ENCODE peak calls at places on chromosomes 11 and 22, in five cellular contexts. One of them, this sample, is unnamed.
A peak's percentile ranks its signal among the peaks of the same experiment; 100 is the strongest.

GRCh38 chr22:33625959-33626358 is 294.3 kb downstream of the LARGE1 start:
- DNase-seq in SK-N-SH: no peak
- DNase-seq in K562: no peak
- DNase-seq in GM12878: no peak
- DNase-seq in A549: no peak
- DNase-seq in this sample: no peak

GRCh38 chr11:69030324-69030723 is 17.3 kb upstream of the MRGPRF start:
- DNase-seq in A549: no peak
- DNase-seq in GM12878: no peak
- DNase-seq in SK-N-SH: no peak
- DNase-seq in K562: no peak
- DNase-seq in this sample: no peak

GRCh38 chr11:12098601-12099000 is 11.8 kb upstream of the MICAL2 start:
- DNase-seq in K562: no peak
- DNase-seq in GM12878: no peak
- DNase-seq in SK-N-SH: no peak
- DNase-seq in A549: no peak
- DNase-seq in this sample: no peak

GRCh38 chr22:47333625-47334024 is 571.2 kb downstream of the TBC1D22A start:
- DNase-seq in SK-N-SH: no peak
- DNase-seq in K562: no peak
- DNase-seq in A549: no peak
- DNase-seq in GM12878: no peak
- DNase-seq in this sample: peak; percentile 71

GRCh38 chr11:113289341-113290187 is 24.8 kb upstream of the TTC12 start:
- DNase-seq in SK-N-SH: peak; percentile 83
- DNase-seq in A549: peak; percentile 61
- DNase-seq in K562: peak; percentile 71
- DNase-seq in GM12878: peak; percentile 33
- DNase-seq in this sample: peak; percentile 38

GRCh38 chr11:83979593-83979992 is 693.4 kb upstream of the CCDC90B start:
- DNase-seq in GM12878: no peak
- DNase-seq in SK-N-SH: no peak
- DNase-seq in A549: no peak
- DNase-seq in K562: no peak
- DNase-seq in this sample: no peak

GRCh38 chr11:30333405-30333804 is 10.5 kb downstream of the ARL14EP start:
- DNase-seq in SK-N-SH: peak; percentile 9
- DNase-seq in A549: no peak
- DNase-seq in GM12878: no peak
- DNase-seq in K562: peak; percentile 18
- DNase-seq in this sample: no peak

GRCh38 chr11:61054513-61054912 is 47.8 kb upstream of the CD5 start:
- DNase-seq in K562: no peak
- DNase-seq in GM12878: no peak
- DNase-seq in A549: no peak
- DNase-seq in SK-N-SH: no peak
- DNase-seq in this sample: no peak

GRCh38 chr22:48779661-48780596 is 1047.7 kb downstream of the BRD1 start:
- DNase-seq in GM12878: no peak
- DNase-seq in A549: no peak
- DNase-seq in SK-N-SH: no peak
- DNase-seq in K562: no peak
- DNase-seq in this sample: no peak

GRCh38 chr22:20526628-20527355 is 19.4 kb downstream of the MED15 start:
- DNase-seq in A549: no peak
- DNase-seq in GM12878: no peak
- DNase-seq in SK-N-SH: no peak
- DNase-seq in K562: peak; percentile 66
- DNase-seq in this sample: peak; percentile 91

DNA sequence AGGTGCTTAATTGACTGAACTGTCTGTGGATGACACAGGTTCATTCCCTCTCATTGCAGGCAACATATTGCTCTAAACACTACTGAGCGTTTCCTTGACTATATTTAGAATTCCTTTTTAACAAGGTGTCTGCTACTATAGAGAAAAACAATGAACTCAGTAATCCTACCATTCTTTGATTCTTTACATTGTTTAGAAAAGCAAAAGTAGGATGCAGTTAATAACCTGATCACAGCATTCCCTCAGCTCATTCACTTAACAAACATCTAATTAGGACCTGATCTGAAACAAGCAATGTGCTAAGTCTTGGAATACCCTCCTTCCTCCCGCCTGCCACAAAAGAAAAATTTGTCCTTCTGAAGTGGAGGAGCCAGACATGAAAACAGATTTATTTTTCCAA is 313.1 kb downstream of the LRRC4C start:
- DNase-seq in GM12878: no peak
- DNase-seq in A549: no peak
- DNase-seq in K562: no peak
- DNase-seq in SK-N-SH: no peak
- DNase-seq in this sample: no peak
- TF ChIP-seq SMC3 in GM12878: no peak
- TF ChIP-seq SMC3 in A549: no peak
- TF ChIP-seq SMC3 in K562: no peak
- TF ChIP-seq SMC3 in SK-N-SH: no peak
- TF ChIP-seq SMC3 in this sample: no peak

DNA sequence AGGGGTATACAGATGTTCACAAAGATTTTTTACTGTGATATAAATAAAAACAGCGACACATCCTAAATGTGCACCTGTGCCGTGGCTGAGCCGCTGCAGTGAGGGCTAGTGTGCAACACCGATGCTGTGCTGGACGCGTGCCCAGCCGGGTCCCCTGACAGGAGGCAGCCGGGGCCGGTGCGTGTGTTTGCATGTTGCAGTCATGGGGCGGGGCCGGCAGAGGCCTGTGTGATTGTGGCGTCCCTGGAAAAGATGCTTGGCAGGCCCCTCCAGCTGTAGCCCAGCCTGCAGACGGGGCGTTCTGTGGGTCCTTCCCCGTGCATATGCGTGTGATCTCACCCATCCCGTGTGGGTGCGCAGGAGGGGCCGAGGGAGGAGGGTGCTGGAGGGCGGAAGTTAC is 30.6 kb downstream of the MUC6 start:
- DNase-seq in K562: no peak
- DNase-seq in SK-N-SH: peak; percentile 60
- DNase-seq in GM12878: no peak
- DNase-seq in A549: no peak
- DNase-seq in this sample: no peak
- TF ChIP-seq RCOR1 in K562: no peak
- TF ChIP-seq RCOR1 in SK-N-SH: no peak
- TF ChIP-seq RCOR1 in GM12878: no peak
- TF ChIP-seq RCOR1 in A549: no peak
- TF ChIP-seq RCOR1 in this sample: no peak

GRCh38 chr11:17633987-17634775 is 85.2 kb upstream of the MYOD1 start:
- DNase-seq in K562: no peak
- DNase-seq in GM12878: no peak
- DNase-seq in SK-N-SH: no peak
- DNase-seq in A549: no peak
- DNase-seq in this sample: no peak
- TF ChIP-seq SMC3 in K562: no peak
- TF ChIP-seq SMC3 in GM12878: no peak
- TF ChIP-seq SMC3 in SK-N-SH: no peak
- TF ChIP-seq SMC3 in A549: no peak
- TF ChIP-seq SMC3 in this sample: no peak

DNA sequence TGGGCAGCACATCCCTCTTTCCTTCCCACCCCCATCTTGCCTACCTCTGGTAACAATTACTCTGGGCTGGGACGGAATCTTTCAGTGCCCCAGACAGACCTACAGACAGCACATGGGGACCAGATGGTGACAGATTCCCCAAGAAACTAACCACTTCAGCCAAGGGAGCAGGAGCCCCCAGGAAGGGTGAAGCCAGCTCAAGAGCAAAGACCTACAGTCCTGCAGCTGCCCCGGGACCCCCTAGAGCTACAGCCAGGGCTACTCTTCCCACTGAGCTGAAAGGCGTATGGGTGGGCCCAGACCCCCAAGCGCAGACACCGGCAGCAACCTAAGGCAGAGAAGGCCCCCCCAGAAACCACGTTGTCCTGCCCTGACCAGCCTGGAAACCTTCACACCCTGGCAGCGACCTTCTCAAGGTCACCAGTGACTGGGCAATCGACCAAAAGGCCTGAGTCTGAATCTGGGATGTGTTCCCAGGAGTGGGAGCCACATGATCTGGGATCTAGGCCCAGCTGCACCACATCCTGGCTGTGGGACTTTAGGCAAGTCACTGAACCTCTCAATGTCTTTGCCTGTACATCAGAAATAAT is 65.8 kb downstream of the LRRC32 start:
- DNase-seq in A549: no peak
- DNase-seq in K562: no peak
- DNase-seq in GM12878: no peak
- DNase-seq in SK-N-SH: peak; percentile 55
- DNase-seq in this sample: peak; percentile 76
- TF ChIP-seq RCOR1 in A549: no peak
- TF ChIP-seq RCOR1 in K562: no peak
- TF ChIP-seq RCOR1 in GM12878: no peak
- TF ChIP-seq RCOR1 in SK-N-SH: no peak
- TF ChIP-seq RCOR1 in this sample: no peak

GRCh38 chr11:118927554-118928107 is 1.9 kb upstream of the BCL9L start:
- DNase-seq in SK-N-SH: no peak
- DNase-seq in GM12878: no peak
- DNase-seq in A549: no peak
- DNase-seq in K562: no peak
- DNase-seq in this sample: no peak

GRCh38 chr11:118923721-118924587 is 1.8 kb downstream of the BCL9L start:
- DNase-seq in SK-N-SH: no peak
- DNase-seq in A549: no peak
- DNase-seq in GM12878: no peak
- DNase-seq in K562: no peak
- DNase-seq in this sample: no peak

GRCh38 chr11:118921929-118922744 is 3.6 kb downstream of the BCL9L start:
- DNase-seq in SK-N-SH: peak; percentile 80
- DNase-seq in A549: no peak
- DNase-seq in GM12878: no peak
- DNase-seq in K562: peak; percentile 35
- DNase-seq in this sample: peak; percentile 56

GRCh38 chr11:118922745-118923627 is 2.7 kb downstream of the BCL9L start:
- DNase-seq in GM12878: no peak
- DNase-seq in A549: no peak
- DNase-seq in K562: no peak
- DNase-seq in SK-N-SH: peak; percentile 15
- DNase-seq in this sample: no peak

DNA sequence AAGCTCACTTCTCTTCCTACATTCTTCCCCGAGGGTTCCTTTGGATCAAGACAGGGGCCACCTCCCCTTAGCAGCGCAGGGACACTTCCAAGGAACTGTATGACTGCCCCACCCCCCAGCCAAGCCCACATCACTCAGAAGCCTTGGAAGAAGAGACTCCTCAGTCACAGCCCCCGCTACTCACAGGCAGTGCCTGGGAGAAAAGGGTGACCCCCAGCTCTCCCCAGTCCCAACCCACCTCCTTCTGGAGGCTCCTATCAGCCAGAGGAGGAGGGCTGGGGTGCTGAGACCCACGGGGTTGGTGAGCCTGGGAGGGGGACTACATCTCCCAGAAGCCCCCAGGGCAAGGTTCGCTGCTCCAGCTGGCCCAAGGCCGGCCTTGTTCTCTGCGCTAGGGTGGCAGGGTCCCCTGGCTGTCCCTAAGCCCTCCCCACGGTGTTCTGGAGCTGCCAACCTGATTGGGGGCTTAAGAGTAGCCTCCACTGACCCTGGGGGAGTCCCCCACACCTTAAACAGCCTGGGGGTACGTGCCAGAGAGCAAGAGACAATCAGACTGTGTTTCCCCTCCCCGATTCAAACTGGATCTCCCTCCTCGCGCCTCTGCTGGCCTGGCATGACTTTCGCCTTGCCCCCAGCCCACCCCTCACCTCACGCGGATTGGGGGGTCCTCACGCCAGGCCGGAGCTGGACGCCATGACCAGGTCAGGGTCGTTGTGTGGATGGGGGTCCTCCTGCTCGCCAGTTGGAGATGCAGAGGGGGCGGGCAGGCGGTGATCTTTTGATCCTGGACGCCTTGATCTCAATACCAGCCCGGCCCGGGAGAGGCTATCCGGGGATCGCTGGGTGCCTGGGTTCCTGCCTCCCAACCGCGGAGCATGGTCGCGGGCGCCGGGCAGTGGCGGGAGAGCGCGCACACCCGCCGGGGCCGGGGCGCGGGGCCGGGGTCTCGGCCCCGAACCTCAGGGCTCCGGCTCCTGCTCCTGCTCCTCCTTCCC is 838 bp downstream of the BCL9L start:
- DNase-seq in SK-N-SH: peak; percentile 90
- DNase-seq in K562: peak; percentile 57
- DNase-seq in GM12878: no peak
- DNase-seq in A549: no peak
- DNase-seq in this sample: peak; percentile 33
- TF ChIP-seq SMC3 in SK-N-SH: no peak
- TF ChIP-seq SMC3 in K562: no peak
- TF ChIP-seq SMC3 in GM12878: no peak
- TF ChIP-seq SMC3 in A549: no peak
- TF ChIP-seq SMC3 in this sample: no peak

DNA sequence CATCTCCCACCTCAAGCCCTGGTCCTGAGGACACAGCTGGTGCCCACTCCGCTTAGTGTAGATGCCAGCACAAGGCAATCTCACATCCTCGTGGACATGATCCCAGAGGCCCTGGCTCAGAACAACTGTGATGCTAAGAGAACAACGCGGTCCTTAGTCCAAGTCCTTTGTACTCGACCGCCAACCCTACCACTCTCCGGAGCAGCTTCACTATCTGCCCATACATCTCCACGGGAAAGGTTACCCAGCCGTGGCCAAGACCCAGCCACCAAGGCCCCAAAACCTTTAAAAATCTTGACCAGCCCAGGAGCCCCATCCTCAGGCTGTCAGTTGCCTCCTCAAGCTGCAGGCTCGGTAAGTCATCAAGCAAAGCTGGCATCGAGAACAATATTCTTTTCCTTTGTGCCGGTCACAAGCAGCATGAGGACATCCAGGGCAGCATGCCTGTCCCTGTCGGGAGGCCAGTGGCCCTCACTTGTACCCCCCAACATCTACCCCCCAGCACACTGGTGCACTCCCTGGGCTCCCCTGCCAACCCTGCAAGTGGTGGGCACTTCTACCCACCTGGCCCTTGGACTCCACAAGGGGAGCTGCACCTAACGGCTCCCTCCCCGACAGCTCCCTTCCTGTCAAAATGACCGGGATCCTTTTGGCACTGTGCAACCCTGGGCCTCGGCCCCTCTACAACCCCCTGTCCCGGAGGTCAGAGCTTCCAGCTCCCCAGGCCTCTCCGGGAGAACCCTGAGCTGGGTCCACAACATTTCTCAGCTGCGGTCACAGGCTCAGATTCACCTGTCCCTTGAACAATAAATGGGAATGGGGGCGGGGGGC is 2.5 kb downstream of the OSBPL5 start:
- DNase-seq in K562: no peak
- DNase-seq in SK-N-SH: no peak
- DNase-seq in A549: no peak
- DNase-seq in GM12878: no peak
- DNase-seq in this sample: no peak
- TF ChIP-seq RCOR1 in K562: no peak
- TF ChIP-seq RCOR1 in SK-N-SH: no peak
- TF ChIP-seq RCOR1 in A549: no peak
- TF ChIP-seq RCOR1 in GM12878: no peak
- TF ChIP-seq RCOR1 in this sample: no peak

This sample was measured in IMR-90.